ENCODE peak calls at places on chromosome 17, in nine cellular contexts. C, G, R, Q, E, M, A, Y and X are unnamed samples.

GRCh38 chr17:81534157-81535006 is 6.2 kb downstream of the FSCN2 start:
- DNase-seq in C (no peak), G (no peak), R (no peak), Q (no peak), E (no peak), M (no peak), A (no peak), Y (no peak), X (no peak)

GRCh38 chr17:49887086-49887743 is 39.3 kb upstream of the TAC4 start:
- DNase-seq in C (no peak), G (no peak), R (no peak), Q (no peak), E (peak), M (no peak), A (no peak), Y (peak), X (no peak)

GRCh38 chr17:56637254-56637653 is 43.8 kb downstream of the NOG start:
- DNase-seq in C (no peak), G (no peak), R (no peak), Q (no peak), E (no peak), M (no peak), A (no peak), Y (no peak), X (no peak)

GRCh38 chr17:81398170-81398854 is 3.1 kb downstream of the BAHCC1 start:
- DNase-seq in C (no peak), G (no peak), R (no peak), Q (no peak), E (peak), M (peak), A (no peak), Y (peak), X (no peak)

GRCh38 chr17:78488156-78488555 is 89.0 kb downstream of the DNAH17 start:
- DNase-seq in C (no peak), G (no peak), R (no peak), Q (no peak), E (no peak), M (no peak), A (no peak), Y (no peak), X (no peak)

GRCh38 chr17:4658478-4659305 is 17.2 kb upstream of the ALOX15 start:
- DNase-seq in C (no peak), G (peak), R (no peak), Q (no peak), E (peak), M (no peak), A (no peak), Y (no peak), X (no peak)

GRCh38 chr17:57649731-57650484 is 95.2 kb downstream of the CCDC182 start:
- DNase-seq in C (no peak), G (no peak), R (no peak), Q (no peak), E (peak), M (peak), A (no peak), Y (no peak), X (no peak)

GRCh38 chr17:20095366-20096080 is 86.4 kb downstream of the SPECC1 start:
- DNase-seq in C (no peak), G (no peak), R (peak), Q (no peak), E (peak), M (peak), A (peak), Y (peak), X (no peak)

GRCh38 chr17:77404812-77405581 is 264.2 kb downstream of the SEC14L1 start:
- DNase-seq in C (peak), G (no peak), R (no peak), Q (no peak), E (peak), M (no peak), A (no peak), Y (no peak), X (peak)

GRCh38 chr17:81373536-81374160 is 21.6 kb upstream of the BAHCC1 start:
- DNase-seq in C (no peak), G (no peak), R (no peak), Q (no peak), E (no peak), M (no peak), A (no peak), Y (no peak), X (no peak)

GRCh38 chr17:34711646-34712045 is 132.3 kb downstream of the TMEM132E start:
- DNase-seq in C (no peak), G (no peak), R (no peak), Q (no peak), E (no peak), M (no peak), A (no peak), Y (no peak), X (no peak)

GRCh38 chr17:80656590-80656989 is 112.0 kb downstream of the RPTOR start:
- DNase-seq in C (no peak), G (no peak), R (no peak), Q (no peak), E (no peak), M (peak), A (no peak), Y (no peak), X (no peak)

GRCh38 chr17:49834118-49834743 is 13.6 kb downstream of the TAC4 start:
- DNase-seq in C (no peak), G (no peak), R (no peak), Q (no peak), E (no peak), M (no peak), A (no peak), Y (no peak), X (no peak)

GRCh38 chr17:2239882-2240430 is 63.6 kb downstream of the SMG6 start:
- DNase-seq in C (no peak), G (peak), R (no peak), Q (no peak), E (peak), M (no peak), A (no peak), Y (peak), X (no peak)

GRCh38 chr17:5418858-5419355 is 555 bp downstream of the NUP88 start:
- DNase-seq in C (peak), G (no peak), R (peak), Q (no peak), E (peak), M (no peak), A (no peak), Y (peak), X (peak)

GRCh38 chr17:81804559-81805399 is 829 bp downstream of the GCGR start:
- DNase-seq in C (no peak), G (no peak), R (no peak), Q (no peak), E (no peak), M (peak), A (no peak), Y (no peak), X (no peak)

GRCh38 chr17:76562734-76563148 is 22.9 kb downstream of the PRCD start:
- DNase-seq in C (no peak), G (peak), R (no peak), Q (no peak), E (peak), M (no peak), A (no peak), Y (no peak), X (no peak)

GRCh38 chr17:80984749-80985148 is 6.9 kb upstream of the CHMP6 start:
- DNase-seq in C (no peak), G (peak), R (peak), Q (no peak), E (peak), M (peak), A (no peak), Y (peak), X (no peak)

GRCh38 chr17:80663783-80664206 is 119.2 kb downstream of the RPTOR start:
- DNase-seq in C (peak), G (no peak), R (no peak), Q (no peak), E (no peak), M (no peak), A (no peak), Y (no peak), X (peak)

GRCh38 chr17:16269658-16270057 is 52.6 kb downstream of the PIGL start:
- DNase-seq in C (no peak), G (no peak), R (no peak), Q (no peak), E (peak), M (no peak), A (no peak), Y (no peak), X (no peak)

GRCh38 chr17:78990349-78991016 is 10.8 kb upstream of the LGALS3BP start:
- DNase-seq in C (no peak), G (no peak), R (no peak), Q (no peak), E (no peak), M (no peak), A (no peak), Y (no peak), X (no peak)

GRCh38 chr17:1999557-2000251 is 25.4 kb downstream of the RTN4RL1 start:
- DNase-seq in C (no peak), G (no peak), R (peak), Q (no peak), E (peak), M (peak), A (peak), Y (peak), X (no peak)

GRCh38 chr17:17836818-17837379 is at the start of gene SREBF1:
- DNase-seq in C (peak), G (no peak), R (peak), Q (no peak), E (peak), M (peak), A (no peak), Y (peak), X (peak)

GRCh38 chr17:82228278-82228841 is 482 bp upstream of the SLC16A3 start:
- DNase-seq in C (peak), G (no peak), R (no peak), Q (no peak), E (peak), M (peak), A (no peak), Y (peak), X (no peak)

GRCh38 chr17:10380631-10381408 is 8.0 kb upstream of the MYH13 start:
- DNase-seq in C (no peak), G (no peak), R (no peak), Q (no peak), E (peak), M (no peak), A (no peak), Y (no peak), X (no peak)

GRCh38 chr17:30224419-30224960 is 11.0 kb downstream of the SLC6A4 start:
- DNase-seq in C (no peak), G (no peak), R (no peak), Q (no peak), E (no peak), M (no peak), A (no peak), Y (no peak), X (no peak)

GRCh38 chr17:59892251-59892848 is 393 bp downstream of the TUBD1 start:
- DNase-seq in C (peak), G (no peak), R (no peak), Q (no peak), E (no peak), M (no peak), A (no peak), Y (peak), X (no peak)

GRCh38 chr17:1645207-1646171 is at the start of gene SCARF1:
- DNase-seq in C (no peak), G (no peak), R (no peak), Q (no peak), E (no peak), M (no peak), A (no peak), Y (no peak), X (no peak)

GRCh38 chr17:32258383-32259121 is 7.1 kb upstream of the RHBDL3 start:
- DNase-seq in C (no peak), G (no peak), R (no peak), Q (no peak), E (no peak), M (peak), A (no peak), Y (no peak), X (no peak)

GRCh38 chr17:51769231-51769630 is 389.3 kb downstream of the CA10 start:
- DNase-seq in C (no peak), G (no peak), R (no peak), Q (no peak), E (no peak), M (no peak), A (no peak), Y (no peak), X (no peak)

GRCh38 chr17:66240630-66241029 is 11.4 kb upstream of the APOH start:
- DNase-seq in C (no peak), G (no peak), R (no peak), Q (no peak), E (peak), M (no peak), A (no peak), Y (no peak), X (no peak)

GRCh38 chr17:8875957-8876356 is 8.5 kb upstream of the PIK3R6 start:
- DNase-seq in C (no peak), G (no peak), R (no peak), Q (no peak), E (peak), M (no peak), A (no peak), Y (no peak), X (no peak)

GRCh38 chr17:17590141-17590735 is 1.3 kb downstream of the PEMT start:
- DNase-seq in C (no peak), G (no peak), R (no peak), Q (no peak), E (no peak), M (no peak), A (no peak), Y (no peak), X (no peak)

GRCh38 chr17:76557368-76558209 is 17.7 kb downstream of the PRCD start:
- DNase-seq in C (peak), G (peak), R (peak), Q (peak), E (peak), M (peak), A (peak), Y (peak), X (peak)

GRCh38 chr17:29663155-29663554 is 40.4 kb upstream of the CORO6 start:
- DNase-seq in C (no peak), G (no peak), R (no peak), Q (no peak), E (peak), M (peak), A (no peak), Y (peak), X (no peak)

GRCh38 chr17:71084219-71084618 is 914.9 kb downstream of the KCNJ2 start:
- DNase-seq in C (no peak), G (no peak), R (peak), Q (no peak), E (peak), M (peak), A (no peak), Y (no peak), X (no peak)

GRCh38 chr17:78802008-78802407 is 19.9 kb upstream of the CYTH1 start:
- DNase-seq in C (no peak), G (no peak), R (no peak), Q (no peak), E (no peak), M (no peak), A (no peak), Y (no peak), X (no peak)

GRCh38 chr17:27496501-27496943 is 40.3 kb downstream of the KSR1 start:
- DNase-seq in C (no peak), G (no peak), R (no peak), Q (no peak), E (no peak), M (peak), A (no peak), Y (no peak), X (no peak)

GRCh38 chr17:8016632-8017424 is 14.4 kb downstream of the GUCY2D start:
- DNase-seq in C (peak), G (no peak), R (peak), Q (no peak), E (peak), M (peak), A (peak), Y (peak), X (peak)

GRCh38 chr17:65690626-65691310 is 129.3 kb upstream of the AXIN2 start:
- DNase-seq in C (no peak), G (no peak), R (no peak), Q (no peak), E (no peak), M (no peak), A (no peak), Y (no peak), X (no peak)

DNA sequence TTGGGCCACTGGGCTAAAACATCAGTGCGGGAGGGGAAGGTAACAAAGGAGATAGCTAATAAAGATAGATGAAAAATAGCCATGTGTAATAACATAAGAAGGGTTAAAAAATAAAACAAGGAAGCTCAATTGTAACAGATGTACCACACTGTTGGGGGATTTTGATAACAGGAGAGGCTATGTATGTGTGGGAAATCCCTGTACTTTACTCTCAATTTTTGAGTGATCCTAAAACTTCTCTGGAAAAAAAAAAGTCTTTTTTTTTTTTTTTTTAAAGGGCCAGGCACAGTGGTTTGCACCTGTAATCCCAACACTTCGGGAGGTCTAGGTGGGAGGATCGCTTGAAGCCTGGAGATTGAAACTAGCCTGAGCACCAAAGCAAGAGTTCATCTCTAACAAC is 1.9 kb upstream of the MMD start:
- DNase-seq in C (no peak), G (no peak), R (no peak), Q (no peak), E (no peak), M (no peak), A (no peak), Y (no peak), X (no peak)
- H3K4me3 ChIP-seq in C (no peak), G (no peak), R (no peak), Q (no peak), E (no peak), M (no peak), A (no peak), Y (no peak), X (no peak)

GRCh38 chr17:54996441-54996840 is 27.9 kb downstream of the STXBP4 start:
- DNase-seq in C (no peak), G (no peak), R (no peak), Q (no peak), E (no peak), M (no peak), A (no peak), Y (no peak), X (no peak)
- H3K27ac ChIP-seq in C (no peak), G (no peak), R (no peak), Q (no peak), E (no peak), M (no peak), A (no peak), Y (no peak), X (no peak)

DNA sequence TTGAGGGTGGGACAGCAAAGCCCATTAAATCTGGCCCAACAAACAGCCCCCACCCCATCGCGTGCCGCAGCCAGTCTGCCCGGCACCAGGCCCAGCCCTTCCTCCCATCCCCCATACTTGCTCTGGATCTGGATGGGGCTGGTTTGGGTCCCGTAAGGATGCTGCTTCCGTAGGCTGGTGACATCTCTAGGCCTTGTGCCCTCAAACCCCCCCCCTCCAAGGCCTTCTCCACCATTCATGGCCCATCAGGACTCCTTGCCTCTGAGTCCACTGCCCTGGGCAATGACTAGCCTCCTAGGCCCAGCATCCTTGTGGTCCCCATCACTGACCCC is 844 bp upstream of the FAM83G start:
- DNase-seq in C (no peak), G (no peak), R (no peak), Q (no peak), E (no peak), M (no peak), A (no peak), Y (no peak), X (no peak)
- H3K4me3 ChIP-seq in C (no peak), G (no peak), R (peak), Q (no peak), E (no peak), M (no peak), A (no peak), Y (no peak), X (no peak)

DNA sequence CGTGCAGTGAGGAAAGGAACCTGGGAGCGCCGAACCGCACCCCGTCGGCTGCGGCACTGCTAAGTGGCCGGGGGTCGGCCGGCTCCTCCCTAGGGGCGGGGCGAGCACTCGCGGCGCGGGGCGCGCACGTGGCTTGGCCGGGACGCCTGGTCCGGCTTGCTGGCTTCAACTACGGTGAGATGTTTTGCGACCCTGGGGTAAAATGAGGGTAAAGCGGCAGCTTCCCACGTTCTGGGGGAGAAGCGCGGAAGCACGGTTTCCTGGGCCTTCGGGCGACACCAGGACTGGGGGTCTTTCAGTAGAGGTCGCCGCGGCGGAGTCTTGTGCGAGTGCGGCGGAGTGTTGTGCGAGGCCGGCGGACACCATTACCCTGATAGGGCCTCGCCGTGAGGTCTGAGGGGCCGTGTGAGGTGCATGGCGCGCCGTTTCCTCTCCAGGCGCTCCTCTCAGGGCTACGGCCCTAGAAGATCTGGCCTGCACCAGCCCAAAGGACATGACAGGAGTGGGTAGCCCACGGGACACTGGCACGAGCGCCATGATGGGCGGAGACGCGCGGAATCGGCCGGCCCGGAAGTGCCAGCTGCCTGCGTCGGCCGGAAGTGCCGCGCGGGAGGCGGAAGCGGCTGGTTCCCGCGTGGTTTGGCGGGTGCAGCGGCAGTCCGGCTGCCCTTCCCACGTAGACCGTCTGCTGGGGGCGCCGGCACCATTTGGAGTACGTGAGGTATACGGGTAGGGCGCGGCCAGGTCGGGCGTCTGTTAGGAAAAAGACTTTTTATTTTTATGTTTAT is at the start of gene PIGW:
- DNase-seq in C (peak), G (peak), R (peak), Q (peak), E (peak), M (peak), A (peak), Y (peak), X (peak)
- H3K27ac ChIP-seq in C (peak), G (peak), R (peak), Q (peak), E (peak), M (peak), A (peak), Y (peak), X (peak)

GRCh38 chr17:41754066-41754465 is 19.6 kb upstream of the HAP1 start:
- DNase-seq in C (no peak), G (no peak), R (no peak), Q (no peak), E (no peak), M (no peak), A (no peak), Y (no peak), X (no peak)

GRCh38 chr17:41751288-41751687 is 16.8 kb upstream of the HAP1 start:
- DNase-seq in C (no peak), G (no peak), R (no peak), Q (no peak), E (no peak), M (no peak), A (no peak), Y (no peak), X (no peak)

GRCh38 chr17:41748275-41748674 is 13.8 kb upstream of the HAP1 start:
- DNase-seq in C (no peak), G (no peak), R (no peak), Q (no peak), E (no peak), M (no peak), A (no peak), Y (no peak), X (no peak)

GRCh38 chr17:41750866-41751265 is 16.4 kb upstream of the HAP1 start:
- DNase-seq in C (no peak), G (no peak), R (no peak), Q (no peak), E (no peak), M (no peak), A (no peak), Y (no peak), X (no peak)
- H3K4me3 ChIP-seq in C (no peak), G (no peak), R (no peak), Q (no peak), E (no peak), M (no peak), A (no peak), Y (no peak), X (no peak)

GRCh38 chr17:45300060-45300751 is 16.6 kb downstream of the MAP3K14 start:
- DNase-seq in C (no peak), G (no peak), R (no peak), Q (no peak), E (no peak), M (no peak), A (no peak), Y (no peak), X (no peak)
- H3K27ac ChIP-seq in C (no peak), G (no peak), R (no peak), Q (no peak), E (peak), M (no peak), A (no peak), Y (no peak), X (no peak)

GRCh38 chr17:47653442-47653841 is 3.7 kb downstream of the KPNB1 start:
- DNase-seq in C (no peak), G (no peak), R (no peak), Q (no peak), E (no peak), M (no peak), A (no peak), Y (no peak), X (no peak)
- H3K4me3 ChIP-seq in C (no peak), G (no peak), R (no peak), Q (no peak), E (no peak), M (no peak), A (no peak), Y (no peak), X (no peak)